ENCODE peak calls at places on chromosome 1, in eight cellular contexts. R is adipocyte, L is IMR-90, P is fibroblast of the aortic adventitia, E is GM23338, U is H1, J is AG09309, W is choroid plexus epithelial cell. V is an unnamed sample.

GRCh38 chr1:161206411-161207140 is 4.4 kb downstream of the NDUFS2 start:
- DNase-seq in R (peak; percentile 15), L (peak; percentile 71), P (no peak), E (no peak), U (no peak), J (no peak), W (peak; percentile 75), V (no peak)

GRCh38 chr1:34928865-34929496 is 469 bp downstream of the DLGAP3 start:
- DNase-seq in R (peak; percentile 11), L (no peak), P (no peak), E (peak; percentile 44), U (no peak), J (no peak), W (no peak), V (no peak)

GRCh38 chr1:121558514-121558913 is 373.7 kb downstream of the SRGAP2C start:
- DNase-seq in R (peak; percentile 90), L (peak; percentile 90), P (peak; percentile 97), E (peak; percentile 63), U (no peak), J (peak; percentile 86), W (peak; percentile 77), V (peak; percentile 64)

GRCh38 chr1:64282353-64282752 is 78.9 kb downstream of the UBE2U start:
- DNase-seq in R (no peak), L (no peak), P (no peak), E (no peak), U (no peak), J (no peak), W (no peak), V (no peak)

GRCh38 chr1:115190766-115191165 is 101.5 kb upstream of the TSPAN2 start:
- DNase-seq in R (no peak), L (peak; percentile 58), P (no peak), E (no peak), U (no peak), J (no peak), W (no peak), V (no peak)

GRCh38 chr1:158331431-158331830 is at the start of gene CD1B:
- DNase-seq in R (no peak), L (no peak), P (no peak), E (no peak), U (no peak), J (no peak), W (no peak), V (no peak)

GRCh38 chr1:54464477-54465146 is 58.4 kb upstream of the SSBP3 start:
- DNase-seq in R (no peak), L (peak; percentile 24), P (no peak), E (peak; percentile 60), U (no peak), J (no peak), W (no peak), V (no peak)

GRCh38 chr1:99662581-99663208 is 16.8 kb downstream of the PALMD start:
- DNase-seq in R (peak; percentile 99), L (peak; percentile 75), P (peak; percentile 96), E (no peak), U (no peak), J (peak; percentile 95), W (peak; percentile 93), V (peak; percentile 96)

GRCh38 chr1:61053712-61054608 is 28.4 kb upstream of the NFIA start:
- DNase-seq in R (no peak), L (no peak), P (peak; percentile 22), E (peak; percentile 58), U (no peak), J (no peak), W (no peak), V (no peak)

GRCh38 chr1:163774390-163774789 is 452.6 kb downstream of the NUF2 start:
- DNase-seq in R (no peak), L (no peak), P (no peak), E (no peak), U (no peak), J (no peak), W (no peak), V (no peak)

GRCh38 chr1:7471836-7472235 is 299.3 kb upstream of the VAMP3 start:
- DNase-seq in R (peak; percentile 83), L (peak; percentile 84), P (peak; percentile 8), E (no peak), U (no peak), J (no peak), W (no peak), V (no peak)

GRCh38 chr1:234666206-234666605 is 56.2 kb upstream of the IRF2BP2 start:
- DNase-seq in R (no peak), L (no peak), P (no peak), E (no peak), U (no peak), J (no peak), W (no peak), V (no peak)

GRCh38 chr1:23555949-23556640 is 3.2 kb downstream of the ID3 start:
- DNase-seq in R (peak; percentile 65), L (peak; percentile 86), P (peak; percentile 78), E (peak; percentile 97), U (peak; percentile 87), J (peak; percentile 73), W (peak; percentile 79), V (peak; percentile 68)

GRCh38 chr1:155537193-155537592 is 25.4 kb downstream of the ASH1L start:
- DNase-seq in R (no peak), L (no peak), P (no peak), E (no peak), U (no peak), J (no peak), W (no peak), V (no peak)
- H3K4me3 ChIP-seq in R (no peak overlapping the region), L (no peak overlapping the region), P (no peak overlapping the region), E (no peak overlapping the region), U (no peak overlapping the region), J (no peak overlapping the region), W (no peak overlapping the region), V (no peak overlapping the region)

GRCh38 chr1:213247038-213247437 is 196.0 kb downstream of the RPS6KC1 start:
- DNase-seq in R (no peak), L (no peak), P (no peak), E (no peak), U (no peak), J (no peak), W (no peak), V (no peak)

GRCh38 chr1:213256438-213257087 is 205.5 kb downstream of the RPS6KC1 start:
- DNase-seq in R (no peak), L (no peak), P (no peak), E (no peak), U (no peak), J (no peak), W (no peak), V (no peak)

GRCh38 chr1:213249395-213249794 is 198.4 kb downstream of the RPS6KC1 start:
- DNase-seq in R (no peak), L (no peak), P (no peak), E (no peak), U (no peak), J (no peak), W (no peak), V (no peak)

GRCh38 chr1:213250041-213250440 is 199.0 kb downstream of the RPS6KC1 start:
- DNase-seq in R (no peak), L (no peak), P (no peak), E (no peak), U (no peak), J (no peak), W (no peak), V (no peak)

GRCh38 chr1:213252026-213252425 is 201.0 kb downstream of the RPS6KC1 start:
- DNase-seq in R (peak; percentile 57), L (no peak), P (no peak), E (no peak), U (no peak), J (no peak), W (no peak), V (no peak)
- H3K4me3 ChIP-seq in R (no peak overlapping the region), L (no peak overlapping the region), P (no peak overlapping the region), E (no peak overlapping the region), U (no peak overlapping the region), J (no peak overlapping the region), W (no peak overlapping the region), V (no peak overlapping the region)

DNA sequence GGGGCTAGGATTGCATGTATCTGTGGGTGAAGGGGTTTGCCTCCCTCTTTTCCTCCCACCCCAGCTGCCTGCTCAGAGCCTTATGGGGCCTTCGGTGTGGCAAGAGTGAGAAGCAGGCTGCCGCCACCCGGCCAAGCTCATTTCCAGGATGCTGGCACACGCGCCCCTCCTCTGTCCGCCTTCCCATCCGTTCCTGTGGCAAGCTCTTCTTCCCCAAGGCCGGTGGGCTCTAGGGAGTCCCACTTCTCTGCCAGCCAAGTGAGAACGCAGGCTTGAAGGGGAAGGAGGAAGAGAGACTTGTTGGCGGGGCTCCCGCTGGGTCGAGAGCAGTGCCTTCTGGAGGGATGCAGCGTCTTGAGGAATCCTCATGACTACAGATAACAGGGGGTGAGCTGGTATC is 40.4 kb upstream of the FOXO6 start:
- DNase-seq in R (no peak), L (no peak), P (no peak), E (peak; percentile 5), U (no peak), J (no peak), W (no peak), V (no peak)
- H3K4me3 ChIP-seq in R (no peak overlapping the region), L (no peak overlapping the region), P (no peak overlapping the region), E (no peak overlapping the region), U (no peak overlapping the region), J (no peak overlapping the region), W (no peak overlapping the region), V (no peak overlapping the region)

DNA sequence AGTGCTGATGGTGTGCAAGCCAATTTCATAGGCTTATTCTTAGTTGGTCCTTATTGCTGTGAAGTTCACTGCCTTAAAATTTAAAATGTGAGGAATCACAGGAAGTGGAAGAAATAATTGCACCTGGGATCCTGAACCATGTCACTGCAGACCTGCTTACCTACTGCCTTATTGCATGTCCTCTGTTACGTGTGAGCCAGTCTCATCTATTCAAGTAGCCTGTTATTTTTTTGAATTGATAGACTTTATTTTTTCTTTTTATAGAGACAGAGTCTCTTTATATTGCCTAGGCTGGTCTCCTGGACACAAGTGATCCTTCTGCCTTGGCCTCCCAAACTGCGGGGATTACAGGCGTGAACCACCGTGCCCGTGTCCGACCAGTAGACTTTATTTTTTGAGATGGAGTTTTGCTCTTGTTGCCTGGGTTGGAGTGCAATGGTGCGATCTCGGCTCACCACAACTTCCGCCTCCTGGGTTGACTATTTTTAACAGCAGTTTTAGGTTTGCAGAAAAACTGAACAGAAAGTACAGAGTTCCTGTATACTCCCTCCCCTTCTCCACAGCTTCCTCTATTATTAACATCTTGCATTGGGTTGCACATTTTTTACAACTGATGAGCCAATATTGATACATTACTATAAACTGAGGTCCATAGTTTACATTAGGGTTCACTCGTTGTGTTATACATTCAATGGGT is 14.0 kb upstream of the DISC1 start:
- DNase-seq in R (no peak), L (no peak), P (no peak), E (no peak), U (no peak), J (no peak), W (no peak), V (no peak)
- H3K4me3 ChIP-seq in R (no peak overlapping the region), L (no peak overlapping the region), P (no peak overlapping the region), E (no peak overlapping the region), U (no peak overlapping the region), J (no peak overlapping the region), W (no peak overlapping the region), V (no peak overlapping the region)

GRCh38 chr1:204098683-204099082 is 25.8 kb downstream of the SOX13 start:
- DNase-seq in R (no peak), L (no peak), P (no peak), E (no peak), U (no peak), J (no peak), W (no peak), V (no peak)
- H3K4me3 ChIP-seq in R (no peak overlapping the region), L (no peak overlapping the region), P (no peak overlapping the region), E (no peak overlapping the region), U (no peak overlapping the region), J (no peak overlapping the region), W (no peak overlapping the region), V (no peak overlapping the region)

V was measured in skeletal muscle cell.